ENCODE peak calls at places on chromosomes 4 and X, in seven cellular contexts. Z is AG08395; U is naive thymus-derived CD4-positive, alpha-beta T cell; P is activated naive CD8-positive, alpha-beta T cell treated with anti-CD3 and anti-CD28 coated beads for 36 hours; I is CD4-positive, CD25-positive, alpha-beta regulatory T cell; K is mesendoderm; A is C1 segment of cervical spinal cord. N is an unnamed sample.

GRCh38 chr4:182698212-182698611 is 219.0 kb downstream of the DCTD start:
- DNase-seq in Z (no peak), U (no peak), P (no peak), I (no peak), K (peak), A (no peak), N (no peak)

GRCh38 chrX:121308276-121308805 is 260.9 kb downstream of the GLUD2 start:
- DNase-seq in Z (peak), U (no peak), P (peak), I (no peak), K (peak), A (no peak), N (peak)

GRCh38 chr4:158079661-158080060 is 93.2 kb downstream of the GASK1B start:
- DNase-seq in Z (peak), U (no peak), P (no peak), I (no peak), K (no peak), A (no peak), N (no peak)

GRCh38 chr4:122898370-122899150 is 23.8 kb downstream of the NUDT6 start:
- DNase-seq in Z (peak), U (no peak), P (no peak), I (no peak), K (no peak), A (no peak), N (no peak)

GRCh38 chrX:53440631-53441517 is 6.7 kb upstream of the HSD17B10 start:
- DNase-seq in Z (peak), U (no peak), P (peak), I (no peak), K (no peak), A (peak), N (peak)

GRCh38 chr4:38985363-38986065 is 46.7 kb downstream of the TMEM156 start:
- DNase-seq in Z (no peak), U (no peak), P (no peak), I (no peak), K (no peak), A (no peak), N (no peak)

GRCh38 chr4:3797831-3798500 is 31.8 kb downstream of the ADRA2C start:
- DNase-seq in Z (no peak), U (no peak), P (no peak), I (no peak), K (no peak), A (no peak), N (no peak)

GRCh38 chr4:156505341-156505955 is 466.2 kb downstream of the PDGFC start:
- DNase-seq in Z (no peak), U (no peak), P (no peak), I (no peak), K (peak), A (no peak), N (no peak)

GRCh38 chr4:83075696-83076095 is 38.8 kb downstream of the PLAC8 start:
- DNase-seq in Z (peak), U (no peak), P (no peak), I (no peak), K (no peak), A (no peak), N (no peak)

GRCh38 chrX:2542826-2543551 is 42.2 kb upstream of the DHRSX start:
- DNase-seq in Z (no peak), U (no peak), P (no peak), I (no peak), K (no peak), A (no peak), N (no peak)

GRCh38 chr4:51842167-51842553 is 793 bp upstream of the DCUN1D4 start:
- DNase-seq in Z (peak), U (no peak), P (peak), I (no peak), K (no peak), A (no peak), N (peak)

GRCh38 chr4:170581322-170581721 is 491.6 kb upstream of the AADAT start:
- DNase-seq in Z (no peak), U (no peak), P (no peak), I (no peak), K (peak), A (no peak), N (no peak)

GRCh38 chr4:147837435-147837834 is 105.5 kb downstream of the ARHGAP10 start:
- DNase-seq in Z (no peak), U (no peak), P (no peak), I (no peak), K (peak), A (no peak), N (peak)